ENCODE peak calls at places on chromosomes 6 and 20, in four cellular contexts. C is GM12878, U is HepG2, X is K562. R is an unnamed sample.

GRCh38 chr20:41443667-41444066 is 77.0 kb upstream of the EMILIN3 start:
- DNase-seq in C (no peak), U (no peak), X (no peak), R (no peak)

GRCh38 chr6:13177617-13178506 is 150.5 kb downstream of the TBC1D7 start:
- DNase-seq in C (no peak), U (no peak), X (no peak), R (no peak)

GRCh38 chr6:110625883-110626282 is 149.5 kb upstream of the SLC22A16 start:
- DNase-seq in C (no peak), U (no peak), X (no peak), R (no peak)

GRCh38 chr6:100845676-100846075 is 35.5 kb downstream of the ASCC3 start:
- DNase-seq in C (no peak), U (no peak), X (no peak), R (no peak)

GRCh38 chr6:155107432-155108069 is 112.4 kb downstream of the TIAM2 start:
- DNase-seq in C (no peak), U (no peak), X (no peak), R (no peak)

GRCh38 chr6:85323435-85324040 is 126.3 kb upstream of the NT5E start:
- DNase-seq in C (peak; percentile 25), U (peak; percentile 72), X (peak; percentile 59), R (peak; percentile 88)

GRCh38 chr20:44695295-44696230 is 19.6 kb upstream of the CCN5 start:
- DNase-seq in C (no peak), U (no peak), X (no peak), R (no peak)

GRCh38 chr20:2320813-2321658 is 25.2 kb downstream of the TGM3 start:
- DNase-seq in C (no peak), U (no peak), X (no peak), R (no peak)

GRCh38 chr6:52407467-52407866 is 12.7 kb upstream of the EFHC1 start:
- DNase-seq in C (no peak), U (peak; percentile 68), X (peak; percentile 24), R (no peak)

GRCh38 chr6:169832247-169832948 is 81.0 kb downstream of the ERMARD start:
- DNase-seq in C (no peak), U (peak; percentile 9), X (no peak), R (no peak)

GRCh38 chr20:21173496-21174025 is 47.7 kb downstream of the KIZ start:
- DNase-seq in C (no peak), U (no peak), X (no peak), R (no peak)

GRCh38 chr6:49415358-49415757 is 47.7 kb downstream of the MMUT start:
- DNase-seq in C (no peak), U (no peak), X (no peak), R (no peak)

GRCh38 chr6:25302677-25303128 is 23.5 kb downstream of the CARMIL1 start:
- DNase-seq in C (no peak), U (no peak), X (no peak), R (no peak)

GRCh38 chr6:35810831-35811698 is 5.9 kb downstream of the LHFPL5 start:
- DNase-seq in C (no peak), U (peak; percentile 30), X (no peak), R (no peak)

GRCh38 chr6:52231411-52232127 is 12.7 kb downstream of the IL17F start:
- DNase-seq in C (peak; percentile 55), U (no peak), X (no peak), R (no peak)

GRCh38 chr6:5672581-5673011 is 334.1 kb downstream of the NRN1 start:
- DNase-seq in C (no peak), U (no peak), X (peak; percentile 23), R (no peak)

GRCh38 chr6:82783587-82784253 is 281.9 kb downstream of the UBE3D start:
- DNase-seq in C (no peak), U (peak; percentile 2), X (no peak), R (no peak)

GRCh38 chr20:20276806-20277530 is 90.9 kb upstream of the INSM1 start:
- DNase-seq in C (no peak), U (no peak), X (no peak), R (no peak)

GRCh38 chr20:39152742-39153141 is 190.6 kb downstream of the DHX35 start:
- DNase-seq in C (no peak), U (no peak), X (no peak), R (no peak)

GRCh38 chr20:40189621-40190020 is 499.4 kb downstream of the MAFB start:
- DNase-seq in C (no peak), U (no peak), X (no peak), R (no peak)

GRCh38 chr20:40191573-40191972 is 497.5 kb downstream of the MAFB start:
- DNase-seq in C (no peak), U (no peak), X (no peak), R (no peak)

GRCh38 chr20:40195742-40196141 is 493.3 kb downstream of the MAFB start:
- DNase-seq in C (no peak), U (no peak), X (no peak), R (no peak)

GRCh38 chr20:40192529-40192928 is 496.5 kb downstream of the MAFB start:
- DNase-seq in C (no peak), U (no peak), X (no peak), R (no peak)

DNA sequence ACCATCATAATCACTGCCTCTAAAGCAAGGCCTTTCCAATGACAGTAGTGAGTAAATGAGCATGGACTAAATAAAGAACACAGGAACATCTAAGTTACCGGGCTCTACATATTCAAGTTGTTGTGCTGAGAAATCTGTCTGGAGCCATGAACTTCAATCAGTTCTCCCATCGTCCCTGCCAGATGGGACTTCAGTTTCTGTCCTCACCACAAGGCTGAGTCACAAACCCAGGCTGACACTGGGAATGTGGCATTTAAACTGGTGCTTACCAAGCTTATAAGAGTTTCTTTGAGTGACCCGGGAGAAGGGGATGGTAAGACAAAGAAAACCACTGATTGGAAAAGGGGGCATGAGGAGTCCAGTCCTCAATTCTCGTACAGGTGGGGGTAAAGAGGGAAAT is 497.0 kb downstream of the MAFB start:
- DNase-seq in C (no peak), U (no peak), X (no peak), R (no peak)
- TF ChIP-seq ETV6 in C (no peak), U (no peak), X (no peak), R (no peak)

GRCh38 chr20:651713-652610 is 1.0 kb downstream of the SRXN1 start:
- DNase-seq in C (no peak), U (no peak), X (peak; percentile 28), R (no peak)
- TF ChIP-seq CREB1 in C (no peak), U (no peak), X (no peak), R (no peak)

GRCh38 chr20:46220808-46221207 is 87.5 kb downstream of the CDH22 start:
- DNase-seq in C (no peak), U (no peak), X (peak; percentile 65), R (peak; percentile 50)
- TF ChIP-seq ETV6 in C (no peak), U (no peak), X (no peak), R (no peak)

GRCh38 chr6:43970913-43971775 is 156.1 kb downstream of the MRPL14 start:
- DNase-seq in C (no peak), U (no peak), X (peak; percentile 72), R (no peak)

GRCh38 chr6:43972179-43972914 is 154.9 kb downstream of the MRPL14 start:
- DNase-seq in C (no peak), U (no peak), X (no peak), R (no peak)

GRCh38 chr6:43971776-43972126 is 155.5 kb downstream of the MRPL14 start:
- DNase-seq in C (no peak), U (no peak), X (no peak), R (no peak)

GRCh38 chr6:43973351-43973750 is 153.9 kb downstream of the MRPL14 start:
- DNase-seq in C (no peak), U (no peak), X (no peak), R (no peak)

DNA sequence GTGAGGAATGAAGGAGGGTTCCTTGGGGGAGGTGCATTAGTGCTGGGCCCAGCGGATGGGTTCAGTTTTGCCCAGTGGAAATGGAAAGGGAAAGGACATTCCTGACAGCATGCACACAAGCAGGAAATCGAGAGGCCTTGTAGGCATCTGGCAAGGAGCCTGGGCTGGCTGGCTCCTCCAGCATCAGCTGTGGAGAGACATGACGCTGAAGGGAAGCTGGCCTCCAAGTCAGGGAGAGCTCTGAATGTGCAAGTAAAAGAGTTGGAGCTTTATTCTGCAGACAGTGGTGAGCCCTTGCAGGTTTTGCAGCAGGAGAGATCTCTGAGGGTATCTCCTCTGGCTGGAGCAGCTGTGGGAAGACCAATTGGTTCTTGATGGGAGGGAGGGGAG is 154.3 kb downstream of the MRPL14 start:
- DNase-seq in C (no peak), U (no peak), X (no peak), R (no peak)
- TF ChIP-seq CREB1 in C (no peak), U (no peak), X (no peak), R (no peak)

GRCh38 chr6:87237804-87238203 is 82.4 kb downstream of the ZNF292 start:
- DNase-seq in C (no peak), U (peak; percentile 9), X (no peak), R (no peak)
- TF ChIP-seq ETV6 in C (no peak), U (no peak), X (no peak), R (no peak)

DNA sequence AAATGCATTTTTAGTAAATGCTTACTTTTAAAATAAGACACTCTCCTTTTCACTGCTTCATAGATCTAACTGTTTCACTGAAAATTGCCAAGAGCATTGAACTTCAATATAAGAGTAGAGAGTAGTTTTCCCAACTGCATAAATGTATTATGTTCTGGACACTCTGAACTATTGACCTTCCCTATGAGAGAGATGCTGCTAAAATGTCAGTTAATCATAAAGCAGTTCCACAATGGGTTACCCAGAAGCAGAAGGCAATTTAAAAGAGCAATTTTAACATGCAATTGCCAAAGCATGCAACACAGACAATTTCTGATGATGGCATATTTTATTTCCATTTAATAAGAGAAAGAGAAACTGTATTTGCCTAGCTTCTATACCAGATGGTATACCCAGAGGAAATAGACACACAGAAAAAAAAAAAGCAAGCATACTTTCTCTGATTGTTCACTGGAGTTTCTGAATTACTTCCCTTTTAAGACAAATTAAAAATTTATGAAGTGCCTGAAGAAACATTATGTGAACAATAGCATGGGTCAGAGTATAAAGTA is 279.1 kb upstream of the THEMIS start:
- DNase-seq in C (no peak), U (no peak), X (no peak), R (no peak)
- TF ChIP-seq CREB1 in C (no peak), U (no peak), X (no peak), R (no peak)

GRCh38 chr6:150183105-150183504 is 40.3 kb downstream of the PPP1R14C start:
- DNase-seq in C (no peak), U (no peak), X (no peak), R (no peak)
- TF ChIP-seq ETV6 in C (no peak), U (no peak), X (no peak), R (no peak)

GRCh38 chr20:47607208-47607613 is 105.5 kb downstream of the NCOA3 start:
- DNase-seq in C (no peak), U (no peak), X (peak; percentile 13), R (no peak)
- TF ChIP-seq CREB1 in C (no peak), U (no peak), X (no peak), R (no peak)

DNA sequence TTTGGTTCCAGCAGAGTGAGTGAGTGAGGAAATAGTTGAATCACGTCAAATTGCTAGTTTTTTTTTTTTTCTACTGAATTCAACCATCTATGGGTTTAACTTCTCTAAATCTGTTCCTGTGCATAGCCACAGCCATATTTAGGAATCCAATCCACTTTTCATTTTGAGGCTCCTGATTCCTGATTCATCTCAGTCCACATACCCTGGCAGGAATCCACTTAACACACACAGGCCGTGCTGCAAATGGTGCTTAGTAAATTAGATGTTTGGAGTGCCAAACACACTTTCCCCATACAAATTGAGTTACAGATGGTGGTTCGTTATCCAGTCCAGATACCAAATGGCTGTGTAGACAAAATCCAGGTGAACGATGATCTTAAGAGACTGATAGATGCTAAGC is 220.3 kb downstream of the ALDH8A1 start:
- DNase-seq in C (no peak), U (no peak), X (no peak), R (no peak)
- TF ChIP-seq ETV6 in C (no peak), U (no peak), X (no peak), R (no peak)

GRCh38 chr6:73691512-73691911 is 4.5 kb upstream of the CD109 start:
- DNase-seq in C (no peak), U (no peak), X (no peak), R (no peak)
- TF ChIP-seq CREB1 in C (no peak), U (no peak), X (no peak), R (no peak)